ENCODE peak calls at places on chromosome 21, in four cellular contexts. L is HepG2, G is WERI-Rb-1, V is psoas muscle. T is an unnamed sample.

GRCh38 chr21:15825699-15826098 is 95.9 kb downstream of the USP25 start:
- DNase-seq in G (no peak), L (no peak), V (no peak), T (no peak)

GRCh38 chr21:27477321-27477720 is 510.4 kb upstream of the ADAMTS5 start:
- DNase-seq in V (no peak), L (no peak), G (no peak), T (no peak)

GRCh38 chr21:30234643-30235042 is 18.7 kb upstream of the CLDN8 start:
- DNase-seq in G (no peak), V (no peak), L (no peak), T (no peak)

GRCh38 chr21:38386967-38387366 is 111.3 kb downstream of the ERG start:
- DNase-seq in L (no peak), G (no peak), V (no peak), T (no peak)

GRCh38 chr21:46597896-46598343 is 7.0 kb downstream of the S100B start:
- DNase-seq in L (no peak), G (no peak), V (no peak), T (no peak)

GRCh38 chr21:15009964-15010363 is 54.8 kb downstream of the NRIP1 start:
- DNase-seq in V (no peak), L (no peak), G (no peak), T (no peak)

GRCh38 chr21:24045775-24046215 is 1561.5 kb downstream of the MRPL39 start:
- DNase-seq in G (peak; percentile 33), L (no peak), V (peak; percentile 63), T (no peak)

GRCh38 chr21:32826317-32827167 is 55.0 kb upstream of the PAXBP1 start:
- DNase-seq in G (peak; percentile 78), V (no peak), L (peak; percentile 54), T (no peak)

GRCh38 chr21:14736672-14737071 is 190.6 kb upstream of the SAMSN1 start:
- DNase-seq in L (no peak), G (no peak), V (no peak), T (no peak)

GRCh38 chr21:25350056-25350455 is 257.2 kb downstream of the MRPL39 start:
- DNase-seq in G (peak; percentile 56), V (no peak), L (no peak), T (no peak)

GRCh38 chr21:35011681-35012080 is 37.4 kb downstream of the RUNX1 start:
- DNase-seq in L (no peak), V (no peak), G (no peak), T (no peak)
- TF ChIP-seq CTCF in L (no peak), V (no peak), G (no peak), T (no peak)

DNA sequence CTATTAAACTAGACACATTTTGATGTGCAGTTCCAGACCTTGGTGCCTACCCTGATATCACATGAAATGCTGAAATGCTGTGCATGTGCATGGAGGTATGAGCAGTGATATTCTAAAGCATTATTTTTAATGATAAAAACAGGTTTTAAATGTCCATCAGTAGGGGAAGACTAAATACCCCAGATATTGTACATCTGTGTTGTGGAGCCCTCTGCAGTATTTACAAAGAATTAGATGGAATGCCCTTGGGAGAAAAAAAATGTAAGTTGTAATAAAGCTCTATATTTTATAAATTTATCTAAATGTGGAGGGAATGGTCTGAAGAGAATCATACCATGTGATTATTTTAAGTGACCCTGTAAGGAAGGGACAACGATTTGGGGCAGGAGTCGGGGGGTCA is 39.1 kb upstream of the IGSF5 start:
- DNase-seq in G (no peak), V (no peak), L (no peak), T (no peak)
- TF ChIP-seq CTCF in G (no peak), V (no peak), L (no peak), T (no peak)

DNA sequence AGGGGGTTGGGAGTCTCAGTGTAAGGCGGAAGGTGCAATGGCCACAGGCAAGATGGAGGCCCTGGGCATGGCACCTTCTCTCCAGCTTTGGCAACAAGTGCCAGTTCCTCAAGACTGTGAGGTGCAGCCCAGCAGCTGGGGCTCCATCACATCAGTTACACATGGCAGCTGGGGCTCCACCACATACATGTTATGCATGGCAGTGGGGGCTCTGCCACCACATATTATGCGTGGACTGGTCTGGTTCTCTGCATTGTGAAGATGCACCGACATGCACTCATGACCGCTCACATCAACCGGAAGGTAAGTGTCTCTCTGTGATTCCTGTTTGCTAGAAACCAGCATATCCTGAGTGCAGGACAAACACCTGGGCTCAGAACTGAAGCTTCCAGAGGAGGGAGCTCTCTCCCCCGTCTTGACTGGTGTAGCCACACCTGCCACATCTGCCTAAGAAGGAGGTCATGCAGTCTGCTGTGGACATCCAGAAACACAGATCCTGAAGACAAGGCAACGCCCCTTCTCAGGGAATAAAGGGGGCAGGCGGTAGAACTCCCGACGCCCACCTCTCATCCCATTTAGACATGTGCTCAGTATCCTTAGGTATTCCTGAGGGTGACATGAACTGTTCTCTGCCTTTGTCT is 104.1 kb upstream of the TMPRSS2 start:
- DNase-seq in G (peak; percentile 48), L (peak; percentile 28), V (no peak), T (no peak)
- TF ChIP-seq CTCF in G (peak; percentile 70), L (peak; percentile 51), V (no peak), T (no peak)

DNA sequence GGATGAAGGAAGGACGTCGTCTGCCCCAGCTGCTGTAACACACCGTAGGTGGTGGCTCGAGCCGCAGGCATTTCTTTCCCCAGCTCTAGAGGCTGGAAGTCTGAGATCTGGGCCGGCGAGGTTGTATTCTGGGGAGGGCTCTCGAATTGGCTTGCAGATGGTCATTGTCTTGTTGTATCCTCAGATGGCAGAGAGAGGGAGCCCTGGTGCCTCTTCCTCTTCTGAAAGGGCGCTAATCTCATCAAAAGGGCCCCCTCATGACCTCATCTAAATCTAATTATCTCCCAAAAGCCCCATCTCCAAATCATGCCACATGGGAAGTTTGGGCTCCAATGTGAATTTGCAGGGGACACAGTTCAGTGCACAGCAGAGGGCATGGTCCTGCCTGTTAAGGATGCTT is 109.0 kb downstream of the SIK1 start:
- DNase-seq in V (peak; percentile 2), L (no peak), G (no peak), T (no peak)
- TF ChIP-seq CTCF in V (no peak), L (no peak), G (peak; percentile 31), T (no peak)

DNA sequence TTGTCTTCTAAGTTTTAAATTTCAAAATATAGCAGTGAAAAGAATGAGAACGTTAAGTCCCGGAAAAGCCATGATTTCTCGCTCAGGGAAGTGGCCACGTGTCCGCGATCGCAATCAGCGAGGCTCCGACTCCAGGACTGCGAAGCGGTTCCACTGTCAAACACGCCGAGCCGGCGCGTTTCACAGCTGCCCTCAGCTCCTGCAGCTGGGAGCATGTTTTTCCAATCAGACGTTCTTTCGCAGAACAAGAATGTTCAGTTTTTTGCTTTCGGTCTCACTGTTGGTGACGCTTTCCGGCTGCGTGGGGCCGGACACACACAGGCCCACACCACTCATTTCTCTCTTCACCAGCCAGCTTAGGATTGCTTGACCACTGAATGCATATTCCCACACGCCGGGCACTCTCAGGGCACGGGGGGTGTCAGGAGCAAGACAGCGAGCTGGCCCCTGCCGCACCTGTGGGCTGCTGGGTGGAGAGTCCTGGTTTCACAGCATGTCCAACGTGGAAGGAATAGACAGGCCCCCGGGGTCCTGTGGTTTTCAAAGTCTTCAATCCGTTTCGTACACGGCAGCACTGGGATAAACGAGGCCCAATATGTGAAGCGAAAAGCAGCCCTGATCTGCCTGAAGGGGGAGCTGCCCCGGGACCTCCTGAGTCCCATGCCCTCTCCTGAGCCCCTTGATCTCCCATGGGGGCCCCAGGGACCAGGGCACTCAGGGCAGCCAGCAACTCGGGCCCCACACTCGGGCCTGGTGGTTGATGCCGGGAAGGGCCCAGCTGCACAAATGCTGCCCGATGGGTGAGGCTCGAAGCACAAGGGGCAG is 47.3 kb upstream of the COL18A1 start:
- DNase-seq in V (peak; percentile 39), L (no peak), G (no peak), T (no peak)
- TF ChIP-seq CTCF in V (no peak), L (no peak), G (peak; percentile 49), T (peak; percentile 26)

GRCh38 chr21:45555557-45556301 is 13.5 kb upstream of the SLC19A1 start:
- DNase-seq in G (peak; percentile 98), V (peak; percentile 64), L (peak; percentile 86), T (peak; percentile 53)

GRCh38 chr21:45552696-45553391 is 10.6 kb upstream of the SLC19A1 start:
- DNase-seq in L (no peak), V (no peak), G (no peak), T (no peak)

GRCh38 chr21:45556302-45556644 is 14.0 kb upstream of the SLC19A1 start:
- DNase-seq in L (no peak), V (no peak), G (no peak), T (no peak)

GRCh38 chr21:45555251-45555556 is 13.0 kb upstream of the SLC19A1 start:
- DNase-seq in V (no peak), L (no peak), G (no peak), T (no peak)

GRCh38 chr21:45554477-45555175 is 12.4 kb upstream of the SLC19A1 start:
- DNase-seq in V (peak; percentile 81), L (peak; percentile 38), G (peak; percentile 89), T (peak; percentile 83)
- TF ChIP-seq CTCF in V (peak; percentile 78), L (peak; percentile 87), G (peak; percentile 88), T (peak; percentile 90)

GRCh38 chr21:34031835-34032370 is 41.5 kb upstream of the MRPS6 start:
- DNase-seq in V (no peak), G (no peak), L (peak; percentile 23), T (no peak)

GRCh38 chr21:34037009-34037408 is 36.4 kb upstream of the MRPS6 start:
- DNase-seq in V (no peak), L (no peak), G (no peak), T (no peak)

GRCh38 chr21:34035619-34036354 is 37.6 kb upstream of the MRPS6 start:
- DNase-seq in L (no peak), G (no peak), V (no peak), T (no peak)

GRCh38 chr21:34037446-34037845 is 35.9 kb upstream of the MRPS6 start:
- DNase-seq in L (no peak), V (no peak), G (no peak), T (no peak)

DNA sequence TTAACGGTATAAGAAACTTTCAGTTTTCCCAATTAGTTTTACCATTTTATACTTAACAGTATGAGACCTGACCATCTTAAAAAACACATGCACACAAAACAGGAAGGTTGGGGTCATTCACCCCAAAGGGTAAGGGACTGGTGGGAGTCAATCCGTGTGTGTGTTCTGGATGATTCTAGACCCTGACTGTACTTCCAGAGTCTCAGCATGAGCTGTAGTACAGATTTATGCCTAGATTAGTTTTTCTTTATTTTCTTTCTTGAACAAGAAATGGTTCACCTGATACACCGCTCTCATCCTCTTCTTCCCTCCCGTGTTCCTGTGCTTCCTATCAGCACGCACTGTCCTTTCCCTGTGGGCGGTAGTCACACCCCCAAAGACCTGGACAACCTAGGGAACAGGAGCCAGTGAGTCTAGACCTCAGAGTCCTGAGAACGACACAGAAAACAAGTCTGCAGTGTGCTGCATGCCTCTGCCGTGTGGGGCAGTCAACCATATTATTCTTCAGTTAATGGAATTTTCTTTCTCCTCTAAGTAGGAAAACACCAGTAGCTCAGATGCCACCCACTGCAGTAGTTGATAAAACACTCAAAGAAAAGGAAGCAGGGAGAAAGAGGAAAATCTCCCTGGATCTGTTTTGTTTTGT is 38.9 kb upstream of the MRPS6 start:
- DNase-seq in L (peak; percentile 43), V (no peak), G (no peak), T (no peak)
- TF ChIP-seq CTCF in L (no peak), V (no peak), G (no peak), T (no peak)

GRCh38 chr21:16945580-16945979 is 567.3 kb upstream of the CXADR start:
- DNase-seq in L (no peak), V (no peak), G (no peak), T (no peak)

DNA sequence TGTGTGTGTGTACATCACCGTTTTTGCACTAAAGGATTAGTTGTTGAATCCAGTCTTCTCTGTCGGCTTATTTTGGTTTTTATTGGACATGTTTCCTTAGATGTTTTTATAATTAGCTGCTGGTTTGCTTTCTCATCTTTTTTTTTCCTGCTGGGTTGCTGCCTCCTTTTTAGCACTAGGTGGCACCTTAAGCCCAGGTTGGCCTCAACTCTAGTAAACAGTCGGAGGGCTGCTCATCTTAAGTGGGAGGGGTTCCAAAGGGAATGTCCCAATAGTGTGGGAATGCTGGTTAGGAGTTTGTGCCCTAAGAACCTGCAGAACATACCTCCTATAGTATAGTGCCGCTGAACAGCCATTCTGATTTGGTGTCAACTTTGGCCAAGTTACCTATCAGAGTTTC is 570.1 kb upstream of the CXADR start:
- DNase-seq in L (peak; percentile 35), G (peak; percentile 8), V (no peak), T (no peak)
- TF ChIP-seq CTCF in L (peak; percentile 57), G (peak; percentile 21), V (no peak), T (no peak)